ENCODE peak calls at places on chromosomes 16 and 17, in five cellular contexts. D, E, G, Q and H are unnamed samples.

GRCh38 chr17:81683208-81683583 is 401 bp downstream of the ARL16 start:
- DNase-seq in D (no peak), E (peak), G (no peak), Q (no peak), H (no peak)

GRCh38 chr17:33962857-33963655 is 292.0 kb upstream of the CCL2 start:
- DNase-seq in D (no peak), E (no peak), G (no peak), Q (no peak), H (no peak)

GRCh38 chr17:53796642-53797041 is 26.1 kb upstream of the KIF2B start:
- DNase-seq in D (no peak), E (no peak), G (no peak), Q (no peak), H (no peak)

GRCh38 chr17:72145972-72146755 is 25.3 kb downstream of the SOX9 start:
- DNase-seq in D (no peak), E (no peak), G (no peak), Q (no peak), H (no peak)

GRCh38 chr17:76022285-76022684 is 4.8 kb downstream of the EVPL start:
- DNase-seq in D (no peak), E (no peak), G (no peak), Q (no peak), H (no peak)

GRCh38 chr16:2474877-2475412 is at the start of gene TBC1D24:
- DNase-seq in D (peak), E (peak), G (peak), Q (peak), H (peak)

GRCh38 chr17:4852504-4853075 is 19.4 kb downstream of the MINK1 start:
- DNase-seq in D (peak), E (no peak), G (no peak), Q (no peak), H (peak)

GRCh38 chr16:55480228-55480655 is 1.2 kb downstream of the MMP2 start:
- DNase-seq in D (no peak), E (peak), G (no peak), Q (no peak), H (no peak)

GRCh38 chr17:40801157-40801556 is 1.4 kb upstream of the KRT28 start:
- DNase-seq in D (no peak), E (no peak), G (no peak), Q (no peak), H (no peak)

GRCh38 chr17:55740515-55741352 is 10.1 kb upstream of the PCTP start:
- DNase-seq in D (no peak), E (no peak), G (no peak), Q (no peak), H (no peak)

GRCh38 chr17:79160980-79161621 is 86.5 kb downstream of the ENGASE start:
- DNase-seq in D (peak), E (peak), G (no peak), Q (no peak), H (peak)

GRCh38 chr17:77438241-77439204 is 297.8 kb downstream of the SEC14L1 start:
- DNase-seq in D (no peak), E (no peak), G (no peak), Q (no peak), H (no peak)

GRCh38 chr16:3945751-3946603 is 65.5 kb upstream of the CREBBP start:
- DNase-seq in D (no peak), E (peak), G (no peak), Q (no peak), H (no peak)

GRCh38 chr16:84633622-84634021 is 14.7 kb upstream of the KLHL36 start:
- DNase-seq in D (no peak), E (no peak), G (no peak), Q (no peak), H (no peak)

GRCh38 chr17:81368161-81368560 is 27.1 kb upstream of the BAHCC1 start:
- DNase-seq in D (no peak), E (no peak), G (no peak), Q (no peak), H (no peak)

GRCh38 chr16:22189473-22190168 is 16.5 kb upstream of the EEF2K start:
- DNase-seq in D (peak), E (no peak), G (peak), Q (no peak), H (peak)

GRCh38 chr17:55774834-55775233 is 24.0 kb downstream of the PCTP start:
- DNase-seq in D (no peak), E (no peak), G (no peak), Q (peak), H (no peak)

GRCh38 chr17:31058958-31059357 is 35.8 kb upstream of the NF1 start:
- DNase-seq in D (no peak), E (no peak), G (no peak), Q (no peak), H (no peak)

GRCh38 chr17:48546924-48547838 is 2.3 kb upstream of the HOXB2 start:
- DNase-seq in D (no peak), E (no peak), G (no peak), Q (no peak), H (no peak)

GRCh38 chr17:10758062-10758461 is 28.2 kb upstream of the TMEM220 start:
- DNase-seq in D (no peak), E (no peak), G (no peak), Q (no peak), H (no peak)

GRCh38 chr16:83972256-83973008 is 4.4 kb downstream of the NECAB2 start:
- DNase-seq in D (no peak), E (no peak), G (no peak), Q (no peak), H (no peak)

GRCh38 chr17:67217446-67217845 is 27.6 kb downstream of the HELZ start:
- DNase-seq in D (no peak), E (no peak), G (no peak), Q (no peak), H (no peak)

GRCh38 chr17:61570118-61570517 is 20.9 kb downstream of the NACA2 start:
- DNase-seq in D (no peak), E (no peak), G (no peak), Q (no peak), H (no peak)

GRCh38 chr17:1053661-1054360 is 56.9 kb downstream of the TIMM22 start:
- DNase-seq in D (no peak), E (no peak), G (no peak), Q (no peak), H (no peak)

GRCh38 chr17:29622337-29623282 is at the start of gene CORO6:
- DNase-seq in D (peak), E (peak), G (peak), Q (no peak), H (peak)

GRCh38 chr17:4721203-4722135 is 9.8 kb upstream of the MED11 start:
- DNase-seq in D (no peak), E (no peak), G (no peak), Q (no peak), H (no peak)

GRCh38 chr16:68257251-68257905 is 6.9 kb upstream of the SLC7A6 start:
- DNase-seq in D (no peak), E (peak), G (no peak), Q (no peak), H (peak)

GRCh38 chr16:53876811-53877210 is 172.9 kb downstream of the FTO start:
- DNase-seq in D (no peak), E (no peak), G (no peak), Q (no peak), H (no peak)

GRCh38 chr17:40480501-40481003 is 20.9 kb downstream of the TNS4 start:
- DNase-seq in D (peak), E (no peak), G (peak), Q (no peak), H (peak)